ENCODE peak calls at places on chromosomes 4 and X, in five cellular contexts. One of them, this sample, is unnamed.

GRCh38 chr4:89152972-89153371 is 41.6 kb downstream of the TIGD2 start:
- DNase-seq in lower leg skin: no peak
- DNase-seq in SJSA1: no peak
- DNase-seq in stimulated activated naive CD8-positive, alpha-beta T cell treated with anti-CD3 and anti-CD28 coated beads, Interleukin-15, amount 100 ng/mL, for 72 hours: no peak
- DNase-seq in fibroblast of mammary gland: no peak
- DNase-seq in this sample: no peak

GRCh38 chr4:76981649-76982048 is 32.1 kb downstream of the SEPTIN11 start:
- DNase-seq in lower leg skin: no peak
- DNase-seq in SJSA1: no peak
- DNase-seq in stimulated activated naive CD8-positive, alpha-beta T cell treated with anti-CD3 and anti-CD28 coated beads, Interleukin-15, amount 100 ng/mL, for 72 hours: no peak
- DNase-seq in fibroblast of mammary gland: peak; percentile 51
- DNase-seq in this sample: no peak

GRCh38 chr4:8200302-8200975 is 1.3 kb downstream of the SH3TC1 start:
- DNase-seq in lower leg skin: peak; percentile 64
- DNase-seq in SJSA1: no peak
- DNase-seq in stimulated activated naive CD8-positive, alpha-beta T cell treated with anti-CD3 and anti-CD28 coated beads, Interleukin-15, amount 100 ng/mL, for 72 hours: peak; percentile 39
- DNase-seq in fibroblast of mammary gland: peak; percentile 14
- DNase-seq in this sample: no peak

GRCh38 chr4:123643691-123644090 is 247.1 kb downstream of the SPRY1 start:
- DNase-seq in lower leg skin: no peak
- DNase-seq in SJSA1: no peak
- DNase-seq in stimulated activated naive CD8-positive, alpha-beta T cell treated with anti-CD3 and anti-CD28 coated beads, Interleukin-15, amount 100 ng/mL, for 72 hours: no peak
- DNase-seq in fibroblast of mammary gland: no peak
- DNase-seq in this sample: no peak

GRCh38 chr4:47451657-47452056 is 11.8 kb downstream of the COMMD8 start:
- DNase-seq in lower leg skin: no peak
- DNase-seq in SJSA1: no peak
- DNase-seq in stimulated activated naive CD8-positive, alpha-beta T cell treated with anti-CD3 and anti-CD28 coated beads, Interleukin-15, amount 100 ng/mL, for 72 hours: no peak
- DNase-seq in fibroblast of mammary gland: peak; percentile 35
- DNase-seq in this sample: no peak

GRCh38 chr4:53865031-53865430 is 199.4 kb downstream of the CHIC2 start:
- DNase-seq in lower leg skin: no peak
- DNase-seq in SJSA1: no peak
- DNase-seq in stimulated activated naive CD8-positive, alpha-beta T cell treated with anti-CD3 and anti-CD28 coated beads, Interleukin-15, amount 100 ng/mL, for 72 hours: no peak
- DNase-seq in fibroblast of mammary gland: no peak
- DNase-seq in this sample: no peak

GRCh38 chr4:153159728-153160221 is 44.5 kb upstream of the TRIM2 start:
- DNase-seq in lower leg skin: no peak
- DNase-seq in SJSA1: no peak
- DNase-seq in stimulated activated naive CD8-positive, alpha-beta T cell treated with anti-CD3 and anti-CD28 coated beads, Interleukin-15, amount 100 ng/mL, for 72 hours: no peak
- DNase-seq in fibroblast of mammary gland: peak; percentile 68
- DNase-seq in this sample: no peak

GRCh38 chrX:119690921-119691716 is 1.8 kb downstream of the SEPTIN6 start:
- DNase-seq in lower leg skin: no peak
- DNase-seq in SJSA1: no peak
- DNase-seq in stimulated activated naive CD8-positive, alpha-beta T cell treated with anti-CD3 and anti-CD28 coated beads, Interleukin-15, amount 100 ng/mL, for 72 hours: peak; percentile 69
- DNase-seq in fibroblast of mammary gland: peak; percentile 68
- DNase-seq in this sample: no peak

GRCh38 chr4:102625232-102625930 is 124.2 kb downstream of the NFKB1 start:
- DNase-seq in lower leg skin: no peak
- DNase-seq in SJSA1: no peak
- DNase-seq in stimulated activated naive CD8-positive, alpha-beta T cell treated with anti-CD3 and anti-CD28 coated beads, Interleukin-15, amount 100 ng/mL, for 72 hours: peak; percentile 84
- DNase-seq in fibroblast of mammary gland: peak; percentile 65
- DNase-seq in this sample: no peak

GRCh38 chrX:44343412-44343942 is at the start of gene EFHC2:
- DNase-seq in lower leg skin: no peak
- DNase-seq in SJSA1: peak; percentile 43
- DNase-seq in stimulated activated naive CD8-positive, alpha-beta T cell treated with anti-CD3 and anti-CD28 coated beads, Interleukin-15, amount 100 ng/mL, for 72 hours: peak; percentile 38
- DNase-seq in fibroblast of mammary gland: peak; percentile 5
- DNase-seq in this sample: no peak

GRCh38 chrX:115957862-115958490 is 212.6 kb upstream of the AGTR2 start:
- DNase-seq in lower leg skin: no peak
- DNase-seq in SJSA1: no peak
- DNase-seq in stimulated activated naive CD8-positive, alpha-beta T cell treated with anti-CD3 and anti-CD28 coated beads, Interleukin-15, amount 100 ng/mL, for 72 hours: no peak
- DNase-seq in fibroblast of mammary gland: no peak
- DNase-seq in this sample: no peak

GRCh38 chr4:138894688-138895087 is 120.9 kb upstream of the NOCT start:
- DNase-seq in lower leg skin: no peak
- DNase-seq in SJSA1: no peak
- DNase-seq in stimulated activated naive CD8-positive, alpha-beta T cell treated with anti-CD3 and anti-CD28 coated beads, Interleukin-15, amount 100 ng/mL, for 72 hours: no peak
- DNase-seq in fibroblast of mammary gland: no peak
- DNase-seq in this sample: no peak

GRCh38 chr4:6999172-7000086 is 43.7 kb upstream of the TADA2B start:
- DNase-seq in lower leg skin: peak; percentile 38
- DNase-seq in SJSA1: no peak
- DNase-seq in stimulated activated naive CD8-positive, alpha-beta T cell treated with anti-CD3 and anti-CD28 coated beads, Interleukin-15, amount 100 ng/mL, for 72 hours: no peak
- DNase-seq in fibroblast of mammary gland: no peak
- DNase-seq in this sample: no peak

GRCh38 chr4:10093801-10094552 is 22.6 kb downstream of the WDR1 start:
- DNase-seq in lower leg skin: no peak
- DNase-seq in SJSA1: no peak
- DNase-seq in stimulated activated naive CD8-positive, alpha-beta T cell treated with anti-CD3 and anti-CD28 coated beads, Interleukin-15, amount 100 ng/mL, for 72 hours: no peak
- DNase-seq in fibroblast of mammary gland: peak; percentile 18
- DNase-seq in this sample: no peak

GRCh38 chr4:110663738-110664444 is 41.0 kb upstream of the PITX2 start:
- DNase-seq in lower leg skin: no peak
- DNase-seq in SJSA1: no peak
- DNase-seq in stimulated activated naive CD8-positive, alpha-beta T cell treated with anti-CD3 and anti-CD28 coated beads, Interleukin-15, amount 100 ng/mL, for 72 hours: no peak
- DNase-seq in fibroblast of mammary gland: peak; percentile 79
- DNase-seq in this sample: no peak

GRCh38 chr4:105280338-105280809 is 133.7 kb downstream of the TET2 start:
- DNase-seq in lower leg skin: no peak
- DNase-seq in SJSA1: no peak
- DNase-seq in stimulated activated naive CD8-positive, alpha-beta T cell treated with anti-CD3 and anti-CD28 coated beads, Interleukin-15, amount 100 ng/mL, for 72 hours: no peak
- DNase-seq in fibroblast of mammary gland: peak; percentile 97
- DNase-seq in this sample: no peak

GRCh38 chr4:8185930-8186329 is 13.2 kb upstream of the SH3TC1 start:
- DNase-seq in lower leg skin: no peak
- DNase-seq in SJSA1: no peak
- DNase-seq in stimulated activated naive CD8-positive, alpha-beta T cell treated with anti-CD3 and anti-CD28 coated beads, Interleukin-15, amount 100 ng/mL, for 72 hours: no peak
- DNase-seq in fibroblast of mammary gland: peak; percentile 41
- DNase-seq in this sample: no peak

GRCh38 chrX:6732101-6732500 is 197.2 kb upstream of the VCX3A start:
- DNase-seq in lower leg skin: no peak
- DNase-seq in SJSA1: no peak
- DNase-seq in stimulated activated naive CD8-positive, alpha-beta T cell treated with anti-CD3 and anti-CD28 coated beads, Interleukin-15, amount 100 ng/mL, for 72 hours: no peak
- DNase-seq in fibroblast of mammary gland: no peak
- DNase-seq in this sample: no peak

GRCh38 chr4:54400802-54401201 is 171.7 kb downstream of the PDGFRA start:
- DNase-seq in lower leg skin: no peak
- DNase-seq in SJSA1: no peak
- DNase-seq in stimulated activated naive CD8-positive, alpha-beta T cell treated with anti-CD3 and anti-CD28 coated beads, Interleukin-15, amount 100 ng/mL, for 72 hours: no peak
- DNase-seq in fibroblast of mammary gland: peak; percentile 79
- DNase-seq in this sample: no peak

GRCh38 chr4:53680168-53680567 is 88.9 kb upstream of the LNX1 start:
- DNase-seq in lower leg skin: no peak
- DNase-seq in SJSA1: no peak
- DNase-seq in stimulated activated naive CD8-positive, alpha-beta T cell treated with anti-CD3 and anti-CD28 coated beads, Interleukin-15, amount 100 ng/mL, for 72 hours: no peak
- DNase-seq in fibroblast of mammary gland: no peak
- DNase-seq in this sample: no peak

GRCh38 chr4:87251104-87251503 is 30.7 kb upstream of the KLHL8 start:
- DNase-seq in lower leg skin: no peak
- DNase-seq in SJSA1: no peak
- DNase-seq in stimulated activated naive CD8-positive, alpha-beta T cell treated with anti-CD3 and anti-CD28 coated beads, Interleukin-15, amount 100 ng/mL, for 72 hours: no peak
- DNase-seq in fibroblast of mammary gland: no peak
- DNase-seq in this sample: no peak

GRCh38 chr4:151325320-151326246 is at the start of gene SH3D19:
- DNase-seq in lower leg skin: peak; percentile 71
- DNase-seq in SJSA1: peak; percentile 65
- DNase-seq in stimulated activated naive CD8-positive, alpha-beta T cell treated with anti-CD3 and anti-CD28 coated beads, Interleukin-15, amount 100 ng/mL, for 72 hours: no peak
- DNase-seq in fibroblast of mammary gland: peak; percentile 62
- DNase-seq in this sample: no peak

GRCh38 chrX:125398959-125399440 is 79.3 kb downstream of the TEX13C start:
- DNase-seq in lower leg skin: no peak
- DNase-seq in SJSA1: no peak
- DNase-seq in stimulated activated naive CD8-positive, alpha-beta T cell treated with anti-CD3 and anti-CD28 coated beads, Interleukin-15, amount 100 ng/mL, for 72 hours: no peak
- DNase-seq in fibroblast of mammary gland: no peak
- DNase-seq in this sample: no peak

GRCh38 chr4:88705805-88706518 is 8.3 kb upstream of the NAP1L5 start:
- DNase-seq in lower leg skin: no peak
- DNase-seq in SJSA1: no peak
- DNase-seq in stimulated activated naive CD8-positive, alpha-beta T cell treated with anti-CD3 and anti-CD28 coated beads, Interleukin-15, amount 100 ng/mL, for 72 hours: no peak
- DNase-seq in fibroblast of mammary gland: peak; percentile 31
- DNase-seq in this sample: no peak

GRCh38 chr4:53748328-53748772 is 157.1 kb upstream of the LNX1 start:
- DNase-seq in lower leg skin: no peak
- DNase-seq in SJSA1: no peak
- DNase-seq in stimulated activated naive CD8-positive, alpha-beta T cell treated with anti-CD3 and anti-CD28 coated beads, Interleukin-15, amount 100 ng/mL, for 72 hours: no peak
- DNase-seq in fibroblast of mammary gland: no peak
- DNase-seq in this sample: no peak